ENCODE peak calls at places on chromosomes 4 and X, in nine cellular contexts. One of them, this sample, is unnamed.

GRCh38 chr4:587671-588350 is 11.7 kb upstream of the TMEM271 start:
- DNase-seq in GM10248: no peak
- DNase-seq in mammary epithelial cell: no peak
- DNase-seq in tibial artery: no peak
- DNase-seq in cardiac fibroblast: no peak
- DNase-seq in AG10803: no peak
- DNase-seq in brain microvascular endothelial cell: no peak
- DNase-seq in cardiac muscle cell: no peak
- DNase-seq in CD8-positive, alpha-beta T cell: no peak
- DNase-seq in this sample: no peak

GRCh38 chr4:73609688-73610087 is 10.5 kb downstream of the RASSF6 start:
- DNase-seq in GM10248: no peak
- DNase-seq in mammary epithelial cell: peak
- DNase-seq in tibial artery: no peak
- DNase-seq in cardiac fibroblast: peak
- DNase-seq in AG10803: no peak
- DNase-seq in brain microvascular endothelial cell: peak
- DNase-seq in cardiac muscle cell: no peak
- DNase-seq in CD8-positive, alpha-beta T cell: no peak
- DNase-seq in this sample: no peak

GRCh38 chr4:73520821-73521220 is 39.3 kb downstream of the AFM start:
- DNase-seq in GM10248: no peak
- DNase-seq in mammary epithelial cell: no peak
- DNase-seq in tibial artery: peak
- DNase-seq in cardiac fibroblast: peak
- DNase-seq in AG10803: peak
- DNase-seq in brain microvascular endothelial cell: peak
- DNase-seq in cardiac muscle cell: no peak
- DNase-seq in CD8-positive, alpha-beta T cell: no peak
- DNase-seq in this sample: no peak

GRCh38 chr4:156255205-156255604 is 301.5 kb upstream of the CTSO start:
- DNase-seq in GM10248: no peak
- DNase-seq in mammary epithelial cell: no peak
- DNase-seq in tibial artery: no peak
- DNase-seq in cardiac fibroblast: no peak
- DNase-seq in AG10803: no peak
- DNase-seq in brain microvascular endothelial cell: no peak
- DNase-seq in cardiac muscle cell: no peak
- DNase-seq in CD8-positive, alpha-beta T cell: no peak
- DNase-seq in this sample: no peak

GRCh38 chr4:17535906-17536305 is 20.9 kb downstream of the CLRN2 start:
- DNase-seq in GM10248: no peak
- DNase-seq in mammary epithelial cell: no peak
- DNase-seq in tibial artery: no peak
- DNase-seq in cardiac fibroblast: peak
- DNase-seq in AG10803: no peak
- DNase-seq in brain microvascular endothelial cell: no peak
- DNase-seq in cardiac muscle cell: no peak
- DNase-seq in CD8-positive, alpha-beta T cell: no peak
- DNase-seq in this sample: no peak

GRCh38 chrX:6226646-6227444 is 1.8 kb downstream of the NLGN4X start:
- DNase-seq in GM10248: no peak
- DNase-seq in mammary epithelial cell: no peak
- DNase-seq in tibial artery: no peak
- DNase-seq in cardiac fibroblast: no peak
- DNase-seq in AG10803: no peak
- DNase-seq in brain microvascular endothelial cell: no peak
- DNase-seq in cardiac muscle cell: peak
- DNase-seq in CD8-positive, alpha-beta T cell: no peak
- DNase-seq in this sample: no peak

GRCh38 chr4:160826339-160826679 is 1337.5 kb downstream of the FSTL5 start:
- DNase-seq in GM10248: no peak
- DNase-seq in mammary epithelial cell: no peak
- DNase-seq in tibial artery: no peak
- DNase-seq in cardiac fibroblast: no peak
- DNase-seq in AG10803: no peak
- DNase-seq in brain microvascular endothelial cell: no peak
- DNase-seq in cardiac muscle cell: no peak
- DNase-seq in CD8-positive, alpha-beta T cell: no peak
- DNase-seq in this sample: no peak

GRCh38 chr4:89800012-89800516 is 36.9 kb downstream of the SNCA start:
- DNase-seq in GM10248: no peak
- DNase-seq in mammary epithelial cell: peak
- DNase-seq in tibial artery: no peak
- DNase-seq in cardiac fibroblast: peak
- DNase-seq in AG10803: no peak
- DNase-seq in brain microvascular endothelial cell: peak
- DNase-seq in cardiac muscle cell: no peak
- DNase-seq in CD8-positive, alpha-beta T cell: no peak
- DNase-seq in this sample: peak

GRCh38 chr4:183449193-183449888 is 4.9 kb downstream of the CDKN2AIP start:
- DNase-seq in GM10248: no peak
- DNase-seq in mammary epithelial cell: no peak
- DNase-seq in tibial artery: no peak
- DNase-seq in cardiac fibroblast: peak
- DNase-seq in AG10803: peak
- DNase-seq in brain microvascular endothelial cell: peak
- DNase-seq in cardiac muscle cell: no peak
- DNase-seq in CD8-positive, alpha-beta T cell: no peak
- DNase-seq in this sample: peak

GRCh38 chrX:125436855-125437254 is 117.2 kb downstream of the TEX13C start:
- DNase-seq in GM10248: no peak
- DNase-seq in mammary epithelial cell: peak
- DNase-seq in tibial artery: no peak
- DNase-seq in cardiac fibroblast: peak
- DNase-seq in AG10803: no peak
- DNase-seq in brain microvascular endothelial cell: no peak
- DNase-seq in cardiac muscle cell: peak
- DNase-seq in CD8-positive, alpha-beta T cell: no peak
- DNase-seq in this sample: no peak

GRCh38 chrX:22666441-22666840 is 333.3 kb upstream of the DDX53 start:
- DNase-seq in GM10248: peak
- DNase-seq in mammary epithelial cell: peak
- DNase-seq in tibial artery: no peak
- DNase-seq in cardiac fibroblast: peak
- DNase-seq in AG10803: no peak
- DNase-seq in brain microvascular endothelial cell: peak
- DNase-seq in cardiac muscle cell: peak
- DNase-seq in CD8-positive, alpha-beta T cell: no peak
- DNase-seq in this sample: no peak

GRCh38 chrX:69088171-69088938 is 76.9 kb downstream of the PJA1 start:
- DNase-seq in GM10248: no peak
- DNase-seq in mammary epithelial cell: no peak
- DNase-seq in tibial artery: no peak
- DNase-seq in cardiac fibroblast: no peak
- DNase-seq in AG10803: peak
- DNase-seq in brain microvascular endothelial cell: no peak
- DNase-seq in cardiac muscle cell: no peak
- DNase-seq in CD8-positive, alpha-beta T cell: no peak
- DNase-seq in this sample: no peak

GRCh38 chr4:154719087-154719486 is 24.7 kb upstream of the LRAT start:
- DNase-seq in GM10248: no peak
- DNase-seq in mammary epithelial cell: peak
- DNase-seq in tibial artery: no peak
- DNase-seq in cardiac fibroblast: peak
- DNase-seq in AG10803: peak
- DNase-seq in brain microvascular endothelial cell: no peak
- DNase-seq in cardiac muscle cell: no peak
- DNase-seq in CD8-positive, alpha-beta T cell: no peak
- DNase-seq in this sample: no peak

GRCh38 chrX:154411981-154412340 is 622 bp downstream of the TAFAZZIN start:
- DNase-seq in GM10248: peak
- DNase-seq in mammary epithelial cell: peak
- DNase-seq in tibial artery: peak
- DNase-seq in cardiac fibroblast: peak
- DNase-seq in AG10803: peak
- DNase-seq in brain microvascular endothelial cell: no peak
- DNase-seq in cardiac muscle cell: peak
- DNase-seq in CD8-positive, alpha-beta T cell: peak
- DNase-seq in this sample: no peak

GRCh38 chr4:85898236-85898635 is 423.3 kb downstream of the ARHGAP24 start:
- DNase-seq in GM10248: no peak
- DNase-seq in mammary epithelial cell: no peak
- DNase-seq in tibial artery: no peak
- DNase-seq in cardiac fibroblast: no peak
- DNase-seq in AG10803: no peak
- DNase-seq in brain microvascular endothelial cell: no peak
- DNase-seq in cardiac muscle cell: no peak
- DNase-seq in CD8-positive, alpha-beta T cell: no peak
- DNase-seq in this sample: no peak

GRCh38 chrX:276588-277171 is 4.5 kb upstream of the PLCXD1 start:
- DNase-seq in GM10248: peak
- DNase-seq in mammary epithelial cell: peak
- DNase-seq in tibial artery: no peak
- DNase-seq in cardiac fibroblast: peak
- DNase-seq in AG10803: peak
- DNase-seq in brain microvascular endothelial cell: peak
- DNase-seq in cardiac muscle cell: no peak
- DNase-seq in CD8-positive, alpha-beta T cell: no peak
- DNase-seq in this sample: peak

GRCh38 chr4:185467101-185467500 is 4.4 kb downstream of the CCDC110 start:
- DNase-seq in GM10248: no peak
- DNase-seq in mammary epithelial cell: no peak
- DNase-seq in tibial artery: no peak
- DNase-seq in cardiac fibroblast: peak
- DNase-seq in AG10803: no peak
- DNase-seq in brain microvascular endothelial cell: peak
- DNase-seq in cardiac muscle cell: no peak
- DNase-seq in CD8-positive, alpha-beta T cell: no peak
- DNase-seq in this sample: no peak

GRCh38 chrX:2231570-2232192 is 269.1 kb downstream of the DHRSX start:
- DNase-seq in GM10248: no peak
- DNase-seq in mammary epithelial cell: no peak
- DNase-seq in tibial artery: no peak
- DNase-seq in cardiac fibroblast: no peak
- DNase-seq in AG10803: no peak
- DNase-seq in brain microvascular endothelial cell: no peak
- DNase-seq in cardiac muscle cell: no peak
- DNase-seq in CD8-positive, alpha-beta T cell: no peak
- DNase-seq in this sample: no peak

GRCh38 chr4:104015680-104016079 is 295.9 kb upstream of the TACR3 start:
- DNase-seq in GM10248: no peak
- DNase-seq in mammary epithelial cell: no peak
- DNase-seq in tibial artery: no peak
- DNase-seq in cardiac fibroblast: no peak
- DNase-seq in AG10803: no peak
- DNase-seq in brain microvascular endothelial cell: no peak
- DNase-seq in cardiac muscle cell: peak
- DNase-seq in CD8-positive, alpha-beta T cell: no peak
- DNase-seq in this sample: no peak
- TF ChIP-seq CTCF in GM10248: peak
- TF ChIP-seq CTCF in mammary epithelial cell: peak
- TF ChIP-seq CTCF in tibial artery: no peak
- TF ChIP-seq CTCF in cardiac fibroblast: no peak
- TF ChIP-seq CTCF in AG10803: no peak
- TF ChIP-seq CTCF in brain microvascular endothelial cell: peak
- TF ChIP-seq CTCF in cardiac muscle cell: no peak
- TF ChIP-seq CTCF in CD8-positive, alpha-beta T cell: no peak
- TF ChIP-seq CTCF in this sample: no peak

DNA sequence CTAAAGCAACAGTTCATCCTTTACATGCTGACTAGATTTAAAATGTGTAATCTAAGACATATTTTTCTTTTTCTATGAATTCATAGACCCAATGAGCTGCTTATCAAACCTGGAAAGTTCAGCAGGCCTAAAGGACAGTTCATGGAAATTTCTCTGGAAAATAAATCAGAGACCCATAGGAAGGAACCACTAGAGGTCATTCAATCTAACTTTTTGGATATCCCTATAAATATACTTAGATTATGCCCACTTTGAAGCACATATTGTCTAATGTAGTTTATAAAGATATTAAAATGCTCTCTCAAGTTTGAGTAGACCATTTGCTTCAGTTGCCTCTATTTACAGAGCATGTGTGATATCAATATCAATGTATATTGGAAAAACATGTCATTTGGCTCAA is 473.0 kb downstream of the FAT4 start:
- DNase-seq in GM10248: no peak
- DNase-seq in mammary epithelial cell: no peak
- DNase-seq in tibial artery: no peak
- DNase-seq in cardiac fibroblast: no peak
- DNase-seq in AG10803: peak
- DNase-seq in brain microvascular endothelial cell: no peak
- DNase-seq in cardiac muscle cell: no peak
- DNase-seq in CD8-positive, alpha-beta T cell: no peak
- DNase-seq in this sample: no peak
- TF ChIP-seq CTCF in GM10248: no peak
- TF ChIP-seq CTCF in mammary epithelial cell: peak
- TF ChIP-seq CTCF in tibial artery: no peak
- TF ChIP-seq CTCF in cardiac fibroblast: no peak
- TF ChIP-seq CTCF in AG10803: peak
- TF ChIP-seq CTCF in brain microvascular endothelial cell: no peak
- TF ChIP-seq CTCF in cardiac muscle cell: no peak
- TF ChIP-seq CTCF in CD8-positive, alpha-beta T cell: no peak
- TF ChIP-seq CTCF in this sample: peak

DNA sequence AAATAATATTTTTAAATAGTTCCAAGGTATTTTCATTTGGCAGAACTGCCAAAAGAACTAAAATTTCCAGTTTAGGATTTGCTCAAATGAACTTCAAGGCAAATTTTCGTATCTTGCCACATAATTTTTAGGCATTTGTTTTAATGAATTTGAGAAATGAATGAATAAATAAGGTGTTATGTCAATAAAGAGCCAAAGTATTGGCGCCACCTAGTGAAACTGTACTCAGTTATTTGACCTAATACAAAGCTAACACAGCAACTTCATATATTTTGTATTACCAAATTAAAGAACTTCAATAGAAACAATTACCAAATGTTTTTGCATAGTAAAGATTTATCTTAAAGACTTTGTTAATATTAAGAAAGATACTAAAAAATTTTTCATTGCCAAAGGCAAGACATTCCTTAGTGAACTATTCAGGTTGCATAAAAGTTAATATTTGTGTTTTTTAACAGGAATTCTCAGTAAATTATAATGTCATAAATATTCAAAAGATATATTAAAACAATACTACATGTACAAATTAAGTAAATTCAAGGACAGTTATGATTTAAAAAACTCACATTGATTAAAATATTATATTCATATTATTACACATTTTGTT is 50.3 kb downstream of the STPG2 start:
- DNase-seq in GM10248: no peak
- DNase-seq in mammary epithelial cell: no peak
- DNase-seq in tibial artery: no peak
- DNase-seq in cardiac fibroblast: peak
- DNase-seq in AG10803: peak
- DNase-seq in brain microvascular endothelial cell: peak
- DNase-seq in cardiac muscle cell: peak
- DNase-seq in CD8-positive, alpha-beta T cell: no peak
- DNase-seq in this sample: peak
- TF ChIP-seq CTCF in GM10248: peak
- TF ChIP-seq CTCF in mammary epithelial cell: peak
- TF ChIP-seq CTCF in tibial artery: no peak
- TF ChIP-seq CTCF in cardiac fibroblast: peak
- TF ChIP-seq CTCF in AG10803: peak
- TF ChIP-seq CTCF in brain microvascular endothelial cell: peak
- TF ChIP-seq CTCF in cardiac muscle cell: peak
- TF ChIP-seq CTCF in CD8-positive, alpha-beta T cell: no peak
- TF ChIP-seq CTCF in this sample: peak

DNA sequence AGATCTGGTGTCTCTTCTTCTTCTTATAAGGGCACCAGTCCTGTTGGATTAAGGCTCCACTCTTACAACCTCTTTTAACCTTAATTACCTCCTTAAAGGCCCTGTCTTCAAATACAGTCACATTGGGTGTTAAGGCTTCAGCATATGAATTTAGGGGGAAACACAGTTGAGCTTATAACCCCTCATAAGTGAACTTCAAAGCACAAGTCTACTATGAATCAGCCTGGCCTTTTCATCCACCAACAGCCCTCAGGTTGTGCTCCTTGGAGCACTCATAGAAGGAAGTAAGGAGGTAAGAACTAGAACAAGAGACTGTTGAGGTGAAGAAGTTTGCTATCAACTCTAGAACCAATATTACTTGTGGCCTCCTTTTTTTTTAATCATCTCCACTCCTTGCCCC is 18.8 kb upstream of the TBC1D9 start:
- DNase-seq in GM10248: no peak
- DNase-seq in mammary epithelial cell: no peak
- DNase-seq in tibial artery: no peak
- DNase-seq in cardiac fibroblast: no peak
- DNase-seq in AG10803: no peak
- DNase-seq in brain microvascular endothelial cell: no peak
- DNase-seq in cardiac muscle cell: no peak
- DNase-seq in CD8-positive, alpha-beta T cell: no peak
- DNase-seq in this sample: no peak
- TF ChIP-seq CTCF in GM10248: no peak
- TF ChIP-seq CTCF in mammary epithelial cell: no peak
- TF ChIP-seq CTCF in tibial artery: no peak
- TF ChIP-seq CTCF in cardiac fibroblast: no peak
- TF ChIP-seq CTCF in AG10803: no peak
- TF ChIP-seq CTCF in brain microvascular endothelial cell: no peak
- TF ChIP-seq CTCF in cardiac muscle cell: no peak
- TF ChIP-seq CTCF in CD8-positive, alpha-beta T cell: no peak
- TF ChIP-seq CTCF in this sample: no peak

This sample was measured in HFFc6.